ENCODE peak calls at places on chromosomes 1 and 21, in ten cellular contexts. Q is MM.1S, N is BJ, O is pancreas, X is colonic mucosa, K is HAP-1, V is heart left ventricle, S is left ventricle myocardium inferior, W is hepatocyte, J is gastrocnemius medialis. B is an unnamed sample. For H3K36me3 and H3K27me3, the result is how much of the 10 kb centered on the place peaks cover.

GRCh38 chr1:85078903-85079302 is 30.6 kb upstream of the MCOLN3 start:
- DNase-seq in Q (no peak), N (no peak), O (no peak), X (no peak), K (no peak), V (no peak), S (no peak), W (peak), J (no peak), B (no peak)

GRCh38 chr1:70528591-70529333 is 117.7 kb downstream of the CTH start:
- DNase-seq in Q (peak), N (no peak), O (peak), X (no peak), K (peak), V (no peak), S (no peak), W (peak), J (no peak), B (peak)

GRCh38 chr1:84997667-84998600 is 1.0 kb upstream of the MCOLN2 start:
- DNase-seq in Q (no peak), N (no peak), O (no peak), X (peak), K (peak), V (no peak), S (peak), W (peak), J (no peak), B (peak)

GRCh38 chr1:6075747-6076146 is 30.1 kb downstream of the KCNAB2 start:
- DNase-seq in Q (no peak), N (no peak), O (no peak), X (no peak), K (no peak), V (no peak), S (no peak), W (no peak), J (no peak), B (no peak)

GRCh38 chr1:212488436-212489283 is 55.9 kb downstream of the NENF start:
- DNase-seq in Q (peak), N (no peak), O (peak), X (peak), K (no peak), V (peak), S (no peak), W (peak), J (peak), B (no peak)

GRCh38 chr1:227908366-227908765 is 39.4 kb downstream of the WNT9A start:
- DNase-seq in Q (no peak), N (no peak), O (no peak), X (no peak), K (no peak), V (peak), S (no peak), W (no peak), J (no peak), B (no peak)

GRCh38 chr1:208252126-208252853 is 8.1 kb upstream of the PLXNA2 start:
- DNase-seq in Q (no peak), N (no peak), O (no peak), X (no peak), K (no peak), V (peak), S (no peak), W (peak), J (no peak), B (peak)

GRCh38 chr1:53073899-53074311 is 11.9 kb downstream of the PODN start:
- DNase-seq in Q (no peak), N (no peak), O (no peak), X (no peak), K (no peak), V (peak), S (peak), W (no peak), J (no peak), B (peak)

GRCh38 chr1:174912243-174912642 is 87.5 kb upstream of the CACYBP start:
- DNase-seq in Q (no peak), N (no peak), O (no peak), X (no peak), K (no peak), V (no peak), S (no peak), W (no peak), J (no peak), B (no peak)

GRCh38 chr1:24551290-24551859 is 4.5 kb upstream of the NCMAP start:
- DNase-seq in Q (no peak), N (no peak), O (no peak), X (peak), K (no peak), V (no peak), S (no peak), W (no peak), J (no peak), B (peak)

GRCh38 chr1:111234866-111235265 is 7.4 kb downstream of the CHI3L2 start:
- DNase-seq in Q (no peak), N (no peak), O (no peak), X (no peak), K (no peak), V (no peak), S (no peak), W (no peak), J (no peak), B (no peak)

GRCh38 chr1:177133977-177134538 is 30.5 kb downstream of the ASTN1 start:
- DNase-seq in Q (no peak), N (no peak), O (no peak), X (no peak), K (no peak), V (no peak), S (no peak), W (no peak), J (no peak), B (no peak)

GRCh38 chr1:206513312-206514111 is 6.2 kb downstream of the RASSF5 start:
- DNase-seq in Q (peak), N (peak), O (peak), X (peak), K (no peak), V (peak), S (peak), W (peak), J (no peak), B (no peak)

GRCh38 chr1:212554401-212554800 is 54.2 kb upstream of the ATF3 start:
- DNase-seq in Q (no peak), N (no peak), O (no peak), X (no peak), K (no peak), V (no peak), S (no peak), W (no peak), J (no peak), B (no peak)

GRCh38 chr1:223038288-223039006 is 104.6 kb downstream of the TLR5 start:
- DNase-seq in Q (no peak), N (no peak), O (no peak), X (no peak), K (no peak), V (no peak), S (no peak), W (no peak), J (no peak), B (peak)

GRCh38 chr1:228340686-228341449 is 65.8 kb downstream of the TRIM11 start:
- DNase-seq in Q (no peak), N (no peak), O (peak), X (no peak), K (no peak), V (peak), S (no peak), W (no peak), J (peak), B (peak)

GRCh38 chr1:19468397-19468956 is 16.9 kb downstream of the CAPZB start:
- DNase-seq in Q (no peak), N (no peak), O (no peak), X (peak), K (no peak), V (peak), S (no peak), W (peak), J (no peak), B (peak)

GRCh38 chr1:65606426-65606825 is 186.0 kb downstream of the LEPR start:
- DNase-seq in Q (no peak), N (no peak), O (no peak), X (no peak), K (no peak), V (no peak), S (no peak), W (no peak), J (no peak), B (no peak)

GRCh38 chr1:193310569-193310968 is 124.2 kb upstream of the B3GALT2 start:
- DNase-seq in Q (no peak), N (no peak), O (no peak), X (peak), K (no peak), V (no peak), S (no peak), W (peak), J (no peak), B (no peak)

GRCh38 chr1:16181887-16182719 is 26.2 kb upstream of the EPHA2 start:
- DNase-seq in Q (no peak), N (peak), O (peak), X (peak), K (no peak), V (peak), S (peak), W (peak), J (peak), B (peak)

GRCh38 chr1:84301759-84302380 is 362 bp downstream of the SAMD13 start:
- DNase-seq in Q (no peak), N (no peak), O (no peak), X (no peak), K (peak), V (no peak), S (no peak), W (no peak), J (no peak), B (no peak)

GRCh38 chr1:85243336-85243735 is 16.1 kb downstream of the C1orf52 start:
- DNase-seq in Q (no peak), N (no peak), O (no peak), X (no peak), K (peak), V (no peak), S (no peak), W (no peak), J (no peak), B (no peak)

GRCh38 chr1:27726173-27726793 is 522 bp downstream of the FAM76A start:
- DNase-seq in Q (peak), N (no peak), O (peak), X (peak), K (peak), V (peak), S (peak), W (peak), J (peak), B (peak)

GRCh38 chr1:9680091-9680490 is 28.6 kb downstream of the PIK3CD start:
- DNase-seq in Q (no peak), N (no peak), O (no peak), X (no peak), K (no peak), V (no peak), S (no peak), W (no peak), J (no peak), B (no peak)

GRCh38 chr1:231500666-231501065 is 27.8 kb upstream of the TSNAX start:
- DNase-seq in Q (no peak), N (no peak), O (no peak), X (no peak), K (no peak), V (no peak), S (no peak), W (no peak), J (peak), B (no peak)

GRCh38 chr1:23461050-23461449 is 22.9 kb downstream of the ASAP3 start:
- DNase-seq in Q (no peak), N (no peak), O (no peak), X (no peak), K (no peak), V (no peak), S (no peak), W (no peak), J (no peak), B (no peak)

GRCh38 chr1:19596065-19596718 is 47.9 kb upstream of the NBL1 start:
- DNase-seq in Q (peak), N (no peak), O (no peak), X (no peak), K (no peak), V (no peak), S (no peak), W (peak), J (no peak), B (peak)

GRCh38 chr21:26659757-26660156 is 86.7 kb upstream of the CYYR1 start:
- DNase-seq in Q (no peak), N (no peak), O (no peak), X (no peak), K (no peak), V (no peak), S (no peak), W (no peak), J (no peak), B (no peak)

GRCh38 chr1:161227196-161227871 is 1.5 kb downstream of the TOMM40L start:
- DNase-seq in Q (peak), N (no peak), O (peak), X (peak), K (peak), V (peak), S (peak), W (peak), J (peak), B (peak)
- H3K4me3 ChIP-seq in Q (peak), N (no peak), O (no peak), X (peak), K (peak), V (no peak), S (peak), W (peak), J (peak), B (peak)

DNA sequence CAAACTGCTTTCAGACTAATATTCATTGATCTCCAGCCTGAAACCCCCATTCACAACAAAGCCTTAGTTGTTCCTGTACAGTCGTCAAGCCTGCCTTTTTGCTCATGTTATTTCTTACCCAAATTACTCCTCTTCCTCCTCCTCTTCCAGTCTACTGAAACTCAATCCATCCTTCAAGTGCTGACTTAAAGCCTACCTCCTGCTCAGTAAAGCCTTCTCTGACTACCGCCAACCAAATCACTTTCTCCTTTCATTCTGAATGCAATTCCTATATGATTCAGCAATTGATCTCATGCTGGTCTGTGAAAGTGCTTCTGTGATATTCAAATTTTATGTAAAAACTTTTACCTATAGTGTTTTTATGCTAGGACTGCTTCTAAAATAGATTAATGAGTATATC is 18.6 kb downstream of the TAF5L start:
- DNase-seq in Q (no peak), N (no peak), O (no peak), X (no peak), K (no peak), V (no peak), S (no peak), W (no peak), J (no peak), B (no peak)
- H3K36me3 ChIP-seq in Q (under half), N (under half), O (under half), X (under half), K (half or more), V (under half), S (half or more), W (under half), J (half or more), B (under half)

DNA sequence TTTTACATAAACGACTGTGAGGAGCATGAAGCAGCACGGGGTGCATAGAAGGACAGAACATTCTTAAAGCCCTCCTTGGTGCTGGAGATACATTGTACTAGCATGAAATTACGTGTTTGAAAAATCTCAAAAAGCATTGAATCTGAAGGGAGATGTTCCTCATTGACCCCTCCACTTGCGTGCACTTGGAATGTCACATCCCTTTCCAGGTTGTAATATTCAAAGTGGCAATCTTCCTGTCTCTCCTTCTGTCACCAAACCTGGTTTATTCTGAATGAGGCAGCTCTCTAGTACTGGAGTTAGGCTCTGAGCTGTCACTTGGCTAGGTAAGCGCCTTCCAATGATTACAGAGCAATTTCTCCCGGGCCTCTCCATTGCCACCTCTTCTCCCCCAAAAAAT is 901 bp downstream of the DSCAM start:
- DNase-seq in Q (no peak), N (no peak), O (no peak), X (no peak), K (no peak), V (no peak), S (no peak), W (no peak), J (no peak), B (no peak)
- H3K27me3 ChIP-seq in Q (under half), N (under half), O (under half), X (under half), K (under half), V (under half), S (half or more), W (under half), J (under half), B (under half)

GRCh38 chr1:91724231-91724630 is 161.7 kb downstream of the TGFBR3 start:
- DNase-seq in Q (no peak), N (no peak), O (no peak), X (no peak), K (no peak), V (no peak), S (no peak), W (no peak), J (peak), B (no peak)

GRCh38 chr1:91720044-91720443 is 165.9 kb downstream of the TGFBR3 start:
- DNase-seq in Q (no peak), N (no peak), O (no peak), X (no peak), K (no peak), V (no peak), S (no peak), W (no peak), J (no peak), B (no peak)

GRCh38 chr1:91725961-91726704 is 159.8 kb downstream of the TGFBR3 start:
- DNase-seq in Q (no peak), N (peak), O (no peak), X (no peak), K (no peak), V (no peak), S (no peak), W (peak), J (peak), B (no peak)

GRCh38 chr1:91727763-91728162 is 158.2 kb downstream of the TGFBR3 start:
- DNase-seq in Q (no peak), N (no peak), O (no peak), X (no peak), K (no peak), V (no peak), S (no peak), W (no peak), J (no peak), B (no peak)

DNA sequence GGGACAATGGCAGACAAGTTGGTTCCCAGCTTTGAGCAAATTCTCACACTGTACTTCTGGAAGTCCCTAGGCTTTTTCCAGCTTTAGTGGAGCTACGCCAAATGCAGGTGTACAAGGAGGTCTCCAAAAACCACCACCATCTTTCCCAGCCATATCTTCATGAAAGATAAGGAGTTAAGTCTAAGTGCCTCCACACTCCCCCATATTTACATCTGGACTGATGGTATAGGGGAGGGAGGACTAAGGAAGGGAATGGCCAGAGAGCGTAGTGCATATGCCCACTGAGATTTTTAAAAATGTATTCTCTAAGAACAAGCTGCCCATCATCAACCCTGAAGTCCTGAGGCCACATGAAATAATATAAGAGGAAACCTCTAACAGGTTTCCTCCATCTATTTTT is 161.3 kb downstream of the TGFBR3 start:
- DNase-seq in Q (no peak), N (no peak), O (no peak), X (no peak), K (no peak), V (no peak), S (no peak), W (no peak), J (no peak), B (no peak)
- H3K4me3 ChIP-seq in Q (no peak), N (no peak), O (no peak), X (no peak), K (no peak), V (no peak), S (no peak), W (no peak), J (no peak), B (no peak)

DNA sequence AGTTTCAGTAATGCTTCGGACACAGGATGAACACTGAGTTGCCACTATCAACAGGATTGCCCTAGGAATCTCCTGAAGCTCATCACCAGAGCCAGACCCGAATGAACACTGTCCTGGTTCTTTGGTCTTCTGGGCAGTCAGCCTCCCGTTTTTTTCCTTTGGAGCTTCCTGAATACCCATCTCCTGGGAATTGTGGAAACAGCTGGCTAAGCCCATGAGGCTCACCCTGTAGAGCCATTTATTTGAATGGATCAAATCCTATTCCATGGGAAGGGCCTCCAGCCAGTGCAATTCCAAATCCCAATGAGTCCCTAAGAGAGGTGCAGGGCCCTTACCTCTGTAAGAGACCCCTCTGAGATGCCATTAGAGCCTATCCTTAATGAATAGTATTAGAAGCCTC is 5.9 kb downstream of the RCSD1 start:
- DNase-seq in Q (no peak), N (no peak), O (no peak), X (no peak), K (no peak), V (no peak), S (no peak), W (no peak), J (no peak), B (no peak)
- H3K36me3 ChIP-seq in Q (under half), N (under half), O (under half), X (under half), K (under half), V (under half), S (under half), W (under half), J (under half), B (under half)